ENCODE peak calls at places on chromosomes 4 and X, in four cellular contexts. D is RCC 7860, K is cerebellar nuclear complex, J is endothelial cell. F is an unnamed sample.

GRCh38 chrX:17788439-17788838 is 51.1 kb downstream of the SCML1 start:
- DNase-seq in D (no peak), K (no peak), J (peak), F (peak)

GRCh38 chr4:133929540-133929939 is 272.0 kb downstream of the PABPC4L start:
- DNase-seq in D (no peak), K (no peak), J (no peak), F (no peak)

GRCh38 chr4:57492479-57492878 is 382.3 kb upstream of the IGFBP7 start:
- DNase-seq in D (no peak), K (no peak), J (no peak), F (no peak)

GRCh38 chrX:133083899-133084298 is 13.0 kb downstream of the USP26 start:
- DNase-seq in D (no peak), K (no peak), J (no peak), F (no peak)

GRCh38 chr4:143773998-143774898 is 73.8 kb upstream of the FREM3 start:
- DNase-seq in D (peak), K (no peak), J (peak), F (no peak)

GRCh38 chr4:184645904-184646610 is 3.2 kb downstream of the CASP3 start:
- DNase-seq in D (no peak), K (peak), J (no peak), F (no peak)

GRCh38 chr4:146959692-146960091 is 14.0 kb upstream of the TTC29 start:
- DNase-seq in D (no peak), K (no peak), J (no peak), F (no peak)

GRCh38 chrX:13085533-13085932 is 41.1 kb upstream of the FAM9C start:
- DNase-seq in D (no peak), K (no peak), J (no peak), F (no peak)

GRCh38 chr4:108168672-108169562 is at the start of gene LEF1:
- DNase-seq in D (no peak), K (no peak), J (peak), F (peak)

GRCh38 chr4:183142566-183143545 is 43.8 kb downstream of the WWC2 start:
- DNase-seq in D (peak), K (no peak), J (no peak), F (peak)

GRCh38 chrX:100606753-100607152 is 22.0 kb downstream of the TNMD start:
- DNase-seq in D (no peak), K (no peak), J (no peak), F (no peak)

GRCh38 chr4:38111717-38112116 is 151.5 kb downstream of the PTTG2 start:
- DNase-seq in D (no peak), K (no peak), J (no peak), F (no peak)

GRCh38 chrX:71911731-71912050 is 1.0 kb downstream of the NHSL2 start:
- DNase-seq in D (no peak), K (no peak), J (no peak), F (no peak)

GRCh38 chr4:30714408-30715031 is 5.6 kb upstream of the PCDH7 start:
- DNase-seq in D (no peak), K (no peak), J (peak), F (peak)

GRCh38 chr4:8392591-8393190 is 47.8 kb downstream of the ACOX3 start:
- DNase-seq in D (no peak), K (no peak), J (no peak), F (no peak)

GRCh38 chr4:2256781-2257191 is 5.1 kb downstream of the MXD4 start:
- DNase-seq in D (no peak), K (no peak), J (peak), F (no peak)

GRCh38 chr4:139684351-139684750 is 18.7 kb downstream of the MGST2 start:
- DNase-seq in D (no peak), K (no peak), J (no peak), F (no peak)

GRCh38 chrX:129522184-129523059 is 868 bp downstream of the SMARCA1 start:
- DNase-seq in D (peak), K (peak), J (peak), F (peak)

GRCh38 chrX:23003121-23003520 is 3.4 kb downstream of the DDX53 start:
- DNase-seq in D (no peak), K (no peak), J (no peak), F (no peak)

GRCh38 chr4:107689912-107690587 is 30.0 kb downstream of the PAPSS1 start:
- DNase-seq in D (peak), K (no peak), J (no peak), F (no peak)

GRCh38 chr4:1530356-1530755 is 124.1 kb upstream of the NKX1-1 start:
- DNase-seq in D (no peak), K (no peak), J (no peak), F (no peak)

GRCh38 chr4:40837094-40837870 is 87.5 kb downstream of the NSUN7 start:
- DNase-seq in D (no peak), K (peak), J (no peak), F (peak)

GRCh38 chrX:87525771-87526229 is 8.2 kb downstream of the KLHL4 start:
- DNase-seq in D (peak), K (no peak), J (no peak), F (no peak)

GRCh38 chr4:72326692-72327632 is 242.1 kb downstream of the ADAMTS3 start:
- DNase-seq in D (peak), K (no peak), J (no peak), F (peak)

GRCh38 chr4:153651041-153651960 is 32.8 kb upstream of the TLR2 start:
- DNase-seq in D (peak), K (no peak), J (no peak), F (no peak)

GRCh38 chr4:7121861-7122653 is 54.2 kb upstream of the GRPEL1 start:
- DNase-seq in D (no peak), K (no peak), J (no peak), F (no peak)

GRCh38 chrX:50971390-50971789 is 60.9 kb downstream of the BMP15 start:
- DNase-seq in D (peak), K (no peak), J (no peak), F (no peak)

GRCh38 chr4:145301386-145302080 is 121.1 kb upstream of the OTUD4 start:
- DNase-seq in D (no peak), K (no peak), J (no peak), F (no peak)

GRCh38 chr4:71029504-71029903 is 36.1 kb downstream of the DCK start:
- DNase-seq in D (no peak), K (no peak), J (no peak), F (no peak)

GRCh38 chr4:181661090-181661489 is 582.1 kb upstream of the TENM3 start:
- DNase-seq in D (peak), K (no peak), J (no peak), F (no peak)

GRCh38 chr4:4247711-4248035 is 350 bp downstream of the TMEM128 start:
- DNase-seq in D (no peak), K (no peak), J (no peak), F (no peak)

GRCh38 chr4:113347245-113347644 is 297.8 kb downstream of the ANK2 start:
- DNase-seq in D (no peak), K (no peak), J (no peak), F (no peak)

GRCh38 chr4:148849581-148849980 is 407.4 kb upstream of the NR3C2 start:
- DNase-seq in D (no peak), K (no peak), J (no peak), F (no peak)

GRCh38 chr4:173752610-173753009 is 222.6 kb upstream of the HAND2 start:
- DNase-seq in D (no peak), K (no peak), J (peak), F (no peak)

GRCh38 chr4:70678383-70678999 is 9.8 kb upstream of the UTP3 start:
- DNase-seq in D (no peak), K (no peak), J (no peak), F (no peak)

F was measured in NCI-H1092.